ENCODE peak calls at places on chromosomes 4 and X, in nine cellular contexts. W is left lung; I is GM12891; B is NCI-H1092 treated with DMSO at 0.1 percent for 48 hours; P is cardiac muscle cell; L is stimulated activated CD4-positive, alpha-beta T cell treated with anti-CD3 and anti-CD28 coated beads, Interleukin-2, amount 100 ng/mL, for 24 hours; M is breast epithelium; Y is activated CD4-positive, alpha-beta T cell treated with anti-CD3 and anti-CD28 coated beads, Interleukin-2, amount 50 U/mL, for 48 hours; J is NCI-H510A treated with DMSO at 0.1 percent for 48 hours. U is an unnamed sample.

GRCh38 chr4:168631241-168632151 is 134.6 kb downstream of the PALLD start:
- DNase-seq in Y (peak; percentile 27), P (peak; percentile 93), L (no peak), M (peak; percentile 42), I (no peak), B (peak; percentile 56), W (peak; percentile 59), J (peak; percentile 39), U (no peak)

GRCh38 chrX:65866146-65866545 is 173.7 kb downstream of the VSIG4 start:
- DNase-seq in Y (peak; percentile 9), M (no peak), W (no peak), L (peak; percentile 17), P (no peak), I (no peak), J (no peak), B (no peak), U (peak; percentile 10)

GRCh38 chr4:144355809-144356757 is 215.6 kb upstream of the GYPA start:
- DNase-seq in I (peak; percentile 2), P (peak; percentile 59), B (no peak), Y (no peak), M (no peak), L (no peak), W (peak; percentile 61), J (no peak), U (peak; percentile 49)

GRCh38 chr4:153159016-153159415 is 45.2 kb upstream of the TRIM2 start:
- DNase-seq in Y (no peak), W (no peak), J (no peak), P (no peak), L (no peak), I (no peak), M (no peak), B (no peak), U (no peak)

GRCh38 chr4:100372432-100372831 is 145.4 kb downstream of the EMCN start:
- DNase-seq in L (no peak), W (no peak), P (peak; percentile 33), M (no peak), I (no peak), B (peak; percentile 2), Y (no peak), J (no peak), U (no peak)

GRCh38 chr4:180852743-180853142 is 1390.5 kb upstream of the TENM3 start:
- DNase-seq in I (no peak), Y (no peak), W (no peak), J (no peak), B (no peak), P (peak; percentile 47), M (no peak), L (no peak), U (no peak)

GRCh38 chrX:133574716-133575115 is 159.4 kb upstream of the GPC4 start:
- DNase-seq in P (no peak), Y (no peak), M (no peak), I (no peak), W (no peak), L (no peak), J (no peak), B (no peak), U (no peak)

GRCh38 chr4:4941741-4942140 is 77.5 kb downstream of the CYTL1 start:
- DNase-seq in B (no peak), W (no peak), L (no peak), J (no peak), M (no peak), P (no peak), Y (no peak), I (no peak), U (no peak)

GRCh38 chr4:109411964-109412363 is 21.7 kb upstream of the SEC24B start:
- DNase-seq in M (no peak), L (no peak), I (no peak), J (peak; percentile 40), B (no peak), Y (no peak), P (peak; percentile 64), W (no peak), U (no peak)

GRCh38 chr4:183924362-183925044 is 19.4 kb downstream of the STOX2 start:
- DNase-seq in B (no peak), L (no peak), M (no peak), I (no peak), J (no peak), P (no peak), Y (no peak), W (no peak), U (no peak)

GRCh38 chrX:7264399-7264798 is 116.4 kb upstream of the PUDP start:
- DNase-seq in I (no peak), M (no peak), W (no peak), P (no peak), Y (no peak), L (no peak), B (no peak), J (no peak), U (peak; percentile 47)

GRCh38 chr4:72319596-72319995 is 249.4 kb downstream of the ADAMTS3 start:
- DNase-seq in B (no peak), L (no peak), P (no peak), W (no peak), M (no peak), J (no peak), I (no peak), Y (no peak), U (no peak)

GRCh38 chr4:72077346-72077745 is 45.5 kb downstream of the NPFFR2 start:
- DNase-seq in M (no peak), I (no peak), P (no peak), J (no peak), L (no peak), B (no peak), W (no peak), Y (no peak), U (no peak)

GRCh38 chr4:114146947-114147618 is 167.6 kb upstream of the ARSJ start:
- DNase-seq in P (no peak), B (no peak), L (no peak), W (no peak), Y (no peak), I (no peak), J (no peak), M (no peak), U (no peak)

GRCh38 chrX:17553451-17553850 is 178.5 kb downstream of the NHS start:
- DNase-seq in W (no peak), J (no peak), L (no peak), B (no peak), Y (no peak), I (no peak), P (no peak), M (no peak), U (no peak)

GRCh38 chr4:178814908-178815307 is 1372.7 kb upstream of the AGA start:
- DNase-seq in I (no peak), Y (no peak), P (no peak), W (no peak), M (no peak), J (no peak), L (no peak), B (no peak), U (no peak)

GRCh38 chrX:44675364-44676024 is 132.8 kb upstream of the FUNDC1 start:
- DNase-seq in I (no peak), B (peak; percentile 87), L (no peak), Y (no peak), M (peak; percentile 24), J (peak; percentile 71), P (no peak), W (no peak), U (no peak)

GRCh38 chr4:141922224-141922623 is 285.8 kb downstream of the IL15 start:
- DNase-seq in Y (no peak), W (no peak), P (no peak), I (no peak), B (no peak), M (no peak), L (no peak), J (no peak), U (no peak)

GRCh38 chr4:128225148-128225547 is 62.5 kb downstream of the PGRMC2 start:
- DNase-seq in Y (no peak), W (no peak), M (no peak), B (no peak), L (no peak), J (peak; percentile 2), I (no peak), P (peak; percentile 50), U (no peak)

GRCh38 chr4:38980903-38981676 is 51.1 kb downstream of the TMEM156 start:
- DNase-seq in P (no peak), B (no peak), W (no peak), M (no peak), J (no peak), Y (peak; percentile 26), I (no peak), L (no peak), U (no peak)

GRCh38 chr4:59086410-59086809 is 1976.2 kb upstream of the IGFBP7 start:
- DNase-seq in L (no peak), B (no peak), I (no peak), W (no peak), J (no peak), P (no peak), Y (no peak), M (no peak), U (no peak)